ENCODE peak calls at places on chromosomes 5 and 9, in ten cellular contexts. Z, N, S, H, D, J, V, B, O and W are unnamed samples.

GRCh38 chr9:93041108-93041802 is 17.2 kb upstream of the SUSD3 start:
- DNase-seq in D (no peak), B (no peak), J (peak; percentile 20), S (no peak), V (peak; percentile 43), Z (no peak), H (no peak), N (no peak), O (no peak), W (no peak)

GRCh38 chr9:108535526-108535925 is 320.3 kb downstream of the ACTL7B start:
- DNase-seq in O (no peak), J (peak; percentile 63), D (no peak), B (no peak), N (no peak), Z (no peak), H (no peak), V (no peak), S (no peak), W (no peak)

GRCh38 chr5:80565330-80565729 is 4.8 kb downstream of the ANKRD34B start:
- DNase-seq in Z (no peak), J (no peak), B (no peak), H (no peak), S (no peak), V (no peak), N (no peak), D (no peak), O (no peak), W (peak; percentile 20)

GRCh38 chr5:134506054-134507039 is 19.1 kb upstream of the JADE2 start:
- DNase-seq in O (no peak), D (no peak), B (no peak), J (peak; percentile 43), N (peak; percentile 45), S (no peak), H (no peak), Z (no peak), V (no peak), W (peak; percentile 51)

GRCh38 chr5:75236322-75237316 is at the start of gene ANKRD31:
- DNase-seq in D (peak; percentile 88), V (peak; percentile 90), Z (peak; percentile 66), S (peak; percentile 84), H (no peak), N (peak; percentile 97), O (peak; percentile 74), J (peak; percentile 80), B (peak; percentile 82), W (peak; percentile 94)

GRCh38 chr9:136515276-136515675 is 30.6 kb downstream of the NOTCH1 start:
- DNase-seq in D (no peak), S (no peak), O (no peak), Z (no peak), N (no peak), B (no peak), J (no peak), V (no peak), H (no peak), W (no peak)

GRCh38 chr5:95817430-95817829 is 5.1 kb downstream of the GLRX start:
- DNase-seq in N (no peak), S (no peak), D (peak; percentile 57), O (no peak), J (peak; percentile 95), B (no peak), V (peak; percentile 67), Z (no peak), H (no peak), W (peak; percentile 81)

GRCh38 chr5:174751154-174751990 is 27.0 kb downstream of the MSX2 start:
- DNase-seq in V (no peak), Z (peak; percentile 14), N (peak; percentile 90), B (no peak), S (no peak), O (no peak), H (no peak), J (no peak), D (no peak), W (peak; percentile 57)

GRCh38 chr9:112443200-112443599 is 43.4 kb upstream of the KIAA1958 start:
- DNase-seq in N (no peak), S (no peak), J (peak; percentile 36), V (no peak), B (no peak), Z (peak; percentile 11), H (no peak), O (no peak), D (peak; percentile 21), W (peak; percentile 30)

GRCh38 chr9:121088576-121088975 is 13.8 kb downstream of the CNTRL start:
- DNase-seq in S (no peak), D (no peak), H (no peak), N (no peak), B (no peak), O (no peak), V (no peak), J (no peak), Z (no peak), W (no peak)

GRCh38 chr5:38463634-38464521 is 92.6 kb downstream of the LIFR start:
- DNase-seq in S (no peak), O (no peak), D (no peak), N (no peak), V (no peak), J (peak; percentile 97), B (no peak), Z (no peak), H (no peak), W (peak; percentile 84)

GRCh38 chr9:94586316-94586715 is 7.3 kb downstream of the FBP2 start:
- DNase-seq in V (no peak), B (no peak), D (no peak), N (no peak), O (no peak), Z (no peak), S (no peak), H (no peak), J (no peak), W (no peak)

GRCh38 chr9:130982636-130983282 is 26.2 kb upstream of the LAMC3 start:
- DNase-seq in B (no peak), V (no peak), S (no peak), J (no peak), N (peak; percentile 78), Z (no peak), H (no peak), O (no peak), D (no peak), W (no peak)

GRCh38 chr9:127112683-127113539 is 9.5 kb downstream of the ANGPTL2 start:
- DNase-seq in D (no peak), Z (no peak), N (no peak), J (no peak), O (no peak), H (no peak), V (no peak), S (no peak), B (no peak), W (no peak)

GRCh38 chr5:128015978-128016377 is 67.6 kb upstream of the SLC12A2 start:
- DNase-seq in J (peak; percentile 33), D (no peak), V (no peak), Z (no peak), S (no peak), O (no peak), B (no peak), H (no peak), N (no peak), W (no peak)

GRCh38 chr9:2260401-2261306 is 245.5 kb downstream of the SMARCA2 start:
- DNase-seq in D (no peak), V (no peak), J (peak; percentile 57), O (no peak), H (no peak), S (no peak), Z (no peak), N (peak; percentile 43), B (peak; percentile 39), W (peak; percentile 87)

GRCh38 chr9:82940386-82940785 is 122.6 kb downstream of the RASEF start:
- DNase-seq in D (no peak), J (no peak), B (no peak), H (no peak), N (no peak), S (no peak), Z (no peak), V (no peak), O (no peak), W (no peak)

GRCh38 chr5:61162832-61163567 is 732 bp upstream of the SMIM15 start:
- DNase-seq in V (no peak), Z (peak; percentile 47), H (no peak), D (no peak), J (peak; percentile 65), S (no peak), O (no peak), N (peak; percentile 75), B (peak; percentile 22), W (peak; percentile 17)

GRCh38 chr9:132030626-132031325 is 48.9 kb downstream of the MED27 start:
- DNase-seq in O (no peak), J (no peak), B (peak; percentile 28), D (no peak), Z (peak; percentile 64), V (no peak), H (no peak), N (no peak), S (no peak), W (no peak)

GRCh38 chr5:159106569-159107282 is 7.0 kb upstream of the EBF1 start:
- DNase-seq in J (peak; percentile 74), O (no peak), D (peak; percentile 72), Z (peak; percentile 60), B (peak; percentile 53), H (no peak), N (peak; percentile 90), S (peak; percentile 51), V (peak; percentile 85), W (peak; percentile 87)

GRCh38 chr9:120909904-120910303 is 16.7 kb downstream of the TRAF1 start:
- DNase-seq in H (no peak), S (no peak), J (peak; percentile 35), N (no peak), Z (no peak), O (no peak), V (peak; percentile 68), B (no peak), D (peak; percentile 47), W (no peak)